ENCODE peak calls at places on chromosome X, in six cellular contexts. Z, X, J, V, L and M are unnamed samples. For H3K4me1, the result is how much of the 10 kb centered on the place peaks cover.

GRCh38 chrX:48504261-48504660 is 4.5 kb upstream of the PORCN start:
- DNase-seq in Z (no peak), J (no peak), X (no peak), V (no peak), L (no peak), M (no peak)

GRCh38 chrX:51893931-51894696 is 691 bp downstream of the MAGED1 start:
- DNase-seq in X (peak), V (no peak), J (no peak), Z (peak), L (no peak), M (no peak)

GRCh38 chrX:122501652-122502051 is 682.4 kb upstream of the GRIA3 start:
- DNase-seq in L (no peak), V (no peak), J (no peak), Z (no peak), X (no peak), M (no peak)

GRCh38 chrX:8653956-8654355 is 78.0 kb downstream of the ANOS1 start:
- DNase-seq in V (no peak), Z (no peak), L (no peak), X (no peak), J (no peak), M (no peak)

GRCh38 chrX:155334486-155335316 is at the start of gene CLIC2:
- DNase-seq in Z (peak), J (peak), X (no peak), L (no peak), V (no peak), M (peak)

GRCh38 chrX:13598877-13599276 is 29.5 kb downstream of the EGFL6 start:
- DNase-seq in Z (peak), L (no peak), J (no peak), X (no peak), V (no peak), M (no peak)

GRCh38 chrX:10755477-10756334 is 135.3 kb upstream of the MID1 start:
- DNase-seq in J (no peak), V (no peak), Z (peak), L (no peak), X (no peak), M (no peak)

GRCh38 chrX:38513087-38513742 is 48.1 kb upstream of the TSPAN7 start:
- DNase-seq in L (no peak), Z (peak), V (no peak), X (no peak), J (no peak), M (no peak)

GRCh38 chrX:134801267-134801666 is 143.0 kb upstream of the PLAC1 start:
- DNase-seq in V (no peak), L (no peak), X (no peak), J (no peak), Z (peak), M (no peak)

GRCh38 chrX:155966876-155967275 is 30.6 kb upstream of the IL9R start:
- DNase-seq in L (peak), Z (peak), X (no peak), J (no peak), V (peak), M (peak)

GRCh38 chrX:153643431-153644351 is 3.3 kb upstream of the DUSP9 start:
- DNase-seq in V (peak), Z (peak), L (no peak), X (peak), J (no peak), M (no peak)

GRCh38 chrX:136806891-136807410 is 26.2 kb upstream of the ARHGEF6 start:
- DNase-seq in Z (no peak), V (no peak), J (no peak), X (no peak), L (no peak), M (no peak)

GRCh38 chrX:136812286-136812685 is 31.6 kb upstream of the ARHGEF6 start:
- DNase-seq in L (no peak), X (no peak), V (no peak), J (no peak), Z (no peak), M (no peak)

GRCh38 chrX:136814847-136815634 is 34.3 kb upstream of the ARHGEF6 start:
- DNase-seq in J (no peak), V (no peak), X (no peak), L (no peak), Z (no peak), M (no peak)

DNA sequence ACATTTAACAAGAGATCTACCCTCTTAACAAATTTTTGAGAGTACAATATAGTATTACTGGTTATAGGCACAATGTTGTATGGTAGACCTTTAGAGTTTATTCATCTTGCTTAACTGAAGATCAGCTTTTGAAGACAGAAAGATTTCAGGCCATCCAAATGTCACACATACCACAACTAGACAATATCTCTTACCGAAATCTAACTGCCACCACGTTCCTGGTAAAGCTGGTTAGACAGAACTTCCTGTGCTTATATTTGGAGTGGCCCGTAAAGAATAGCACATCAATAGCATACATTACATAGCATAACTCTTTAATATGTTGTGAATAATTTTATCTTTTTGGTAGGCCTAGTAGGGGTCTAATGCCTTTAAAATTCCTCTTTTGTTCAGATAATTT is 29.8 kb upstream of the ARHGEF6 start:
- DNase-seq in L (no peak), J (no peak), Z (no peak), V (no peak), X (no peak), M (no peak)
- TF ChIP-seq EP300 in L (no peak), J (no peak), Z (no peak), V (no peak), X (no peak), M (no peak)

GRCh38 chrX:79140731-79141130 is 3.8 kb upstream of the GPR174 start:
- DNase-seq in J (no peak), Z (no peak), V (no peak), L (no peak), X (no peak), M (no peak)
- H3K4me1 ChIP-seq in J (under half), Z (under half), V (under half), L (under half), X (under half), M (under half)

GRCh38 chrX:39802354-39802753 is 295.4 kb downstream of the BCOR start:
- DNase-seq in Z (no peak), X (no peak), L (no peak), V (no peak), J (no peak), M (no peak)
- H3K27ac ChIP-seq in Z (no peak), X (no peak), L (no peak), V (no peak), J (no peak), M (no peak)

GRCh38 chrX:54357414-54358377 is at the start of gene WNK3:
- DNase-seq in X (peak), L (no peak), Z (peak), J (peak), V (peak), M (peak)
- TF ChIP-seq EP300 in X (no peak), L (no peak), Z (no peak), J (peak), V (no peak), M (no peak)

GRCh38 chrX:72122621-72123275 is 9.0 kb downstream of the RTL5 start:
- DNase-seq in X (peak), Z (no peak), L (no peak), V (no peak), J (no peak), M (no peak)
- H3K4me1 ChIP-seq in X (under half), Z (under half), L (under half), V (under half), J (half or more), M (under half)

GRCh38 chrX:66638591-66639500 is at the start of gene EDA2R:
- DNase-seq in V (peak), L (peak), X (no peak), Z (peak), J (no peak), M (peak)
- H3K27ac ChIP-seq in V (peak), L (peak), X (no peak), Z (peak), J (no peak), M (no peak)

GRCh38 chrX:30910124-30910860 is 21.2 kb upstream of the TAB3 start:
- DNase-seq in Z (no peak), L (no peak), J (no peak), X (no peak), V (no peak), M (no peak)
- TF ChIP-seq EP300 in Z (no peak), L (no peak), J (no peak), X (no peak), V (no peak), M (no peak)

DNA sequence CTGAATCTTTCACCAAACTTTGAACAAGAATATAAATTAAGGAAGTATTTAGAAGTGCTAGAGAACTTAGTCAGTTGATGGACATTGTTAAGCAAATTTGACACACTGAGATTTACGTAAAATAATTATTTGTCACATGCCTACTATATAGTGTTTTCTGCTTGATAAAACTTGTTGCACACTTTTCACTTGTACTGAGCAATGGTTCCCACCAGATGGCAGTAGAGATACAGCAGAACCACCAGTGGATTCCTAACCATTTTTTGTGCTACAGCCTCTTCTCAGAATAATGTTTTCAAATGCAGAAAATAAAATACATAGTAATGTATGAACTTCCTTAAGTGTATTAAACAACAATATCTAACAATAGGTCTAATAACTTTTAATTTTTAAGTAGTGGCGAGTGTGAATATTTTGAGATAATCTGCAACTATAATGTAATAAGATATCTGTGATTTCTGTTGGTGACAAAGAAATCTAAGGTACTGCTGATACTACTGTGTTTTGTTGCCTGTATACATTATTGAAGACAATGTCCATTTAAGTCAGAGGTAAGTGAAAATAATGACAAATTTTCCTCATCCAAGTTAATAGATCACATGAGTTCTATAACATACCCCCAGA is 81.2 kb downstream of the APOOL start:
- DNase-seq in L (peak), V (no peak), X (no peak), J (no peak), Z (peak), M (no peak)
- H3K4me1 ChIP-seq in L (under half), V (under half), X (under half), J (under half), Z (under half), M (under half)